ENCODE peak calls at places on chromosomes 12 and 14, in six cellular contexts. One of them, this sample, is unnamed.

GRCh38 chr12:56007892-56008471 is 10.9 kb downstream of the SUOX start:
- DNase-seq in HCT116: no peak
- DNase-seq in fibroblast of lung: peak
- DNase-seq in colonic mucosa: peak
- DNase-seq in K562: no peak
- DNase-seq in kidney: no peak
- DNase-seq in this sample: no peak

GRCh38 chr12:120352117-120352516 is 16.8 kb downstream of the MSI1 start:
- DNase-seq in colonic mucosa: no peak
- DNase-seq in HCT116: no peak
- DNase-seq in K562: no peak
- DNase-seq in fibroblast of lung: peak
- DNase-seq in kidney: no peak
- DNase-seq in this sample: no peak

GRCh38 chr14:75978249-75978731 is 3.5 kb downstream of the TGFB3 start:
- DNase-seq in fibroblast of lung: no peak
- DNase-seq in K562: no peak
- DNase-seq in kidney: peak
- DNase-seq in colonic mucosa: no peak
- DNase-seq in HCT116: no peak
- DNase-seq in this sample: no peak

GRCh38 chr12:95237315-95237714 is 19.7 kb downstream of the VEZT start:
- DNase-seq in HCT116: no peak
- DNase-seq in kidney: no peak
- DNase-seq in K562: no peak
- DNase-seq in colonic mucosa: no peak
- DNase-seq in fibroblast of lung: no peak
- DNase-seq in this sample: no peak

GRCh38 chr14:55133416-55133815 is 4.4 kb downstream of the LGALS3 start:
- DNase-seq in fibroblast of lung: peak
- DNase-seq in colonic mucosa: no peak
- DNase-seq in K562: peak
- DNase-seq in HCT116: peak
- DNase-seq in kidney: no peak
- DNase-seq in this sample: no peak

GRCh38 chr14:55398679-55399078 is 13.0 kb downstream of the ATG14 start:
- DNase-seq in HCT116: peak
- DNase-seq in kidney: no peak
- DNase-seq in fibroblast of lung: peak
- DNase-seq in colonic mucosa: no peak
- DNase-seq in K562: no peak
- DNase-seq in this sample: no peak

GRCh38 chr12:104733717-104734175 is 224.3 kb downstream of the SLC41A2 start:
- DNase-seq in colonic mucosa: no peak
- DNase-seq in fibroblast of lung: no peak
- DNase-seq in HCT116: peak
- DNase-seq in kidney: no peak
- DNase-seq in K562: peak
- DNase-seq in this sample: no peak

GRCh38 chr14:92549853-92550244 is 36.3 kb downstream of the RIN3 start:
- DNase-seq in colonic mucosa: no peak
- DNase-seq in fibroblast of lung: peak
- DNase-seq in kidney: peak
- DNase-seq in HCT116: no peak
- DNase-seq in K562: peak
- DNase-seq in this sample: no peak

GRCh38 chr12:131639270-131639940 is 71.5 kb upstream of the SFSWAP start:
- DNase-seq in kidney: no peak
- DNase-seq in K562: no peak
- DNase-seq in fibroblast of lung: no peak
- DNase-seq in HCT116: no peak
- DNase-seq in colonic mucosa: no peak
- DNase-seq in this sample: no peak

GRCh38 chr12:109549613-109550309 is 23.5 kb downstream of the MMAB start:
- DNase-seq in colonic mucosa: no peak
- DNase-seq in K562: no peak
- DNase-seq in fibroblast of lung: no peak
- DNase-seq in kidney: no peak
- DNase-seq in HCT116: no peak
- DNase-seq in this sample: no peak

GRCh38 chr12:131615316-131616053 is 95.4 kb upstream of the SFSWAP start:
- DNase-seq in kidney: peak
- DNase-seq in colonic mucosa: no peak
- DNase-seq in K562: no peak
- DNase-seq in HCT116: no peak
- DNase-seq in fibroblast of lung: no peak
- DNase-seq in this sample: no peak

GRCh38 chr14:65686761-65687160 is 274.2 kb downstream of the FUT8 start:
- DNase-seq in K562: no peak
- DNase-seq in HCT116: no peak
- DNase-seq in fibroblast of lung: no peak
- DNase-seq in kidney: no peak
- DNase-seq in colonic mucosa: no peak
- DNase-seq in this sample: no peak

GRCh38 chr12:47801904-47802246 is 17.8 kb downstream of the HDAC7 start:
- DNase-seq in K562: no peak
- DNase-seq in colonic mucosa: no peak
- DNase-seq in HCT116: no peak
- DNase-seq in kidney: no peak
- DNase-seq in fibroblast of lung: no peak
- DNase-seq in this sample: no peak

GRCh38 chr14:61601923-61602732 is 93.2 kb upstream of the HIF1A start:
- DNase-seq in K562: no peak
- DNase-seq in fibroblast of lung: no peak
- DNase-seq in colonic mucosa: no peak
- DNase-seq in kidney: no peak
- DNase-seq in HCT116: no peak
- DNase-seq in this sample: no peak

GRCh38 chr12:93636708-93637107 is 40.5 kb upstream of the CRADD start:
- DNase-seq in K562: no peak
- DNase-seq in fibroblast of lung: no peak
- DNase-seq in HCT116: no peak
- DNase-seq in kidney: no peak
- DNase-seq in colonic mucosa: no peak
- DNase-seq in this sample: no peak

GRCh38 chr12:51056242-51056641 is 8.1 kb downstream of the LETMD1 start:
- DNase-seq in HCT116: no peak
- DNase-seq in K562: no peak
- DNase-seq in colonic mucosa: no peak
- DNase-seq in kidney: no peak
- DNase-seq in fibroblast of lung: peak
- DNase-seq in this sample: no peak

GRCh38 chr12:42735869-42736361 is 146.4 kb upstream of the PRICKLE1 start:
- DNase-seq in HCT116: no peak
- DNase-seq in K562: no peak
- DNase-seq in kidney: no peak
- DNase-seq in colonic mucosa: no peak
- DNase-seq in fibroblast of lung: no peak
- DNase-seq in this sample: no peak

GRCh38 chr14:80930836-80931389 is 10.6 kb downstream of the CEP128 start:
- DNase-seq in colonic mucosa: no peak
- DNase-seq in K562: no peak
- DNase-seq in kidney: no peak
- DNase-seq in HCT116: no peak
- DNase-seq in fibroblast of lung: peak
- DNase-seq in this sample: no peak

GRCh38 chr14:93019970-93020369 is 95.8 kb downstream of the ITPK1 start:
- DNase-seq in K562: no peak
- DNase-seq in fibroblast of lung: no peak
- DNase-seq in kidney: no peak
- DNase-seq in HCT116: no peak
- DNase-seq in colonic mucosa: no peak
- DNase-seq in this sample: no peak

GRCh38 chr14:49997991-49998390 is 105.1 kb downstream of the ARF6 start:
- DNase-seq in colonic mucosa: no peak
- DNase-seq in HCT116: no peak
- DNase-seq in fibroblast of lung: no peak
- DNase-seq in kidney: no peak
- DNase-seq in K562: no peak
- DNase-seq in this sample: no peak

GRCh38 chr12:21677622-21678277 is 20.1 kb upstream of the LDHB start:
- DNase-seq in fibroblast of lung: no peak
- DNase-seq in HCT116: no peak
- DNase-seq in kidney: no peak
- DNase-seq in colonic mucosa: no peak
- DNase-seq in K562: no peak
- DNase-seq in this sample: no peak

GRCh38 chr12:21678959-21679358 is 21.3 kb upstream of the LDHB start:
- DNase-seq in colonic mucosa: no peak
- DNase-seq in fibroblast of lung: no peak
- DNase-seq in kidney: no peak
- DNase-seq in K562: no peak
- DNase-seq in HCT116: no peak
- DNase-seq in this sample: no peak

GRCh38 chr12:21677204-21677603 is 19.6 kb upstream of the LDHB start:
- DNase-seq in fibroblast of lung: no peak
- DNase-seq in HCT116: no peak
- DNase-seq in kidney: peak
- DNase-seq in K562: no peak
- DNase-seq in colonic mucosa: no peak
- DNase-seq in this sample: no peak

DNA sequence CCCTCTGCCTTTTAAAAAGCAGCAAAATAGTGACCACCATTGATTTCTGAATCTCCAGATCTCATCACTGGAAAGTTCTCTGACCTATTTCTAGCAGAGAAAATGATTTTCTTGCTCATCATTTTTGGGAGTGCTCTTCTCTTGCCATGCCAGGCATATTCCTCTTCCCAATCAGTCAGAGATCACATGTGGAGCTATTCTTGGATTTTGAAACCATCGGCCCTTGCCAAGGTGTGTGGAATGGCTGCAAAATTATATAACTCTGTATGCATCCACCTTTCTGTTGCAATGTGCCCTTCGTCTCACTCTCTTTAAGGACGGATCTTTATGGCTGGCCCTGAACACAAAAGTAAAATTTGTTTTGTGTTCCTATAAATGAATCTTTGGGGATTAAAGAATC is 25.5 kb upstream of the LDHB start:
- DNase-seq in fibroblast of lung: no peak
- DNase-seq in HCT116: no peak
- DNase-seq in colonic mucosa: no peak
- DNase-seq in K562: no peak
- DNase-seq in kidney: no peak
- DNase-seq in this sample: no peak
- H3K4me3 ChIP-seq in fibroblast of lung: no peak
- H3K4me3 ChIP-seq in HCT116: no peak
- H3K4me3 ChIP-seq in colonic mucosa: no peak
- H3K4me3 ChIP-seq in K562: no peak
- H3K4me3 ChIP-seq in kidney: no peak
- H3K4me3 ChIP-seq in this sample: no peak

GRCh38 chr12:113471619-113472171 is at the start of gene LHX5:
- DNase-seq in colonic mucosa: no peak
- DNase-seq in fibroblast of lung: no peak
- DNase-seq in HCT116: no peak
- DNase-seq in kidney: peak
- DNase-seq in K562: peak
- DNase-seq in this sample: no peak
- H3K9ac ChIP-seq in colonic mucosa: no peak
- H3K9ac ChIP-seq in fibroblast of lung: no peak
- H3K9ac ChIP-seq in HCT116: no peak
- H3K9ac ChIP-seq in kidney: no peak
- H3K9ac ChIP-seq in K562: no peak
- H3K9ac ChIP-seq in this sample: no peak

DNA sequence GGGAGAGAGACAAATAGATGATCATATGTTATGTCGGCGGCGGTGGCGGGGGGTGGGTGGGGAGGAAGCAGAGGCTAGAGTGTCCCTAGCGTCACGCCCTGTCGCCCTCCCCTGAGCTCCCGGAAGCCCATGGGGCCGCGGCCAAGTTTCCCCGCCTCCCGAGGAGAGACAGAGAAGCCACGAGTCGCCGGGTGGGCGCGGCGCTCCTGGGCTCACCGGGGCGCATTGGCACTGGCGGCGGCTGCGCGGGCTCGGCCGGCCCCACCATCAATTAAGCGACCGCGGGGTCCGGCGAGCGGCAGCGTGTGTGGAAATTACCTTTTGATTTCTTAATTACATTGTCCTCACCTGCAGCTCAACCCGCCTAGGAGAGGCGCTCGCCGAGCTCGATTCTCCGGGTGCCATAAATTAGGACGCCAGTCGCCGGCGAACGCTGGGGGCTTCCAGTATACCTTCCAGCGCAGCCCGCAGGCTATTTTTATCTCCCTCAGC is 119.9 kb upstream of the LHX5 start:
- DNase-seq in HCT116: no peak
- DNase-seq in fibroblast of lung: no peak
- DNase-seq in K562: peak
- DNase-seq in colonic mucosa: no peak
- DNase-seq in kidney: no peak
- DNase-seq in this sample: no peak
- H3K4me3 ChIP-seq in HCT116: no peak
- H3K4me3 ChIP-seq in fibroblast of lung: no peak
- H3K4me3 ChIP-seq in K562: peak
- H3K4me3 ChIP-seq in colonic mucosa: no peak
- H3K4me3 ChIP-seq in kidney: no peak
- H3K4me3 ChIP-seq in this sample: no peak

GRCh38 chr14:68145036-68145435 is 325.5 kb downstream of the RAD51B start:
- DNase-seq in fibroblast of lung: no peak
- DNase-seq in HCT116: no peak
- DNase-seq in K562: no peak
- DNase-seq in kidney: no peak
- DNase-seq in colonic mucosa: peak
- DNase-seq in this sample: no peak

GRCh38 chr14:68145539-68145938 is 326.0 kb downstream of the RAD51B start:
- DNase-seq in colonic mucosa: no peak
- DNase-seq in HCT116: no peak
- DNase-seq in K562: no peak
- DNase-seq in kidney: no peak
- DNase-seq in fibroblast of lung: peak
- DNase-seq in this sample: no peak

GRCh38 chr14:68141531-68142088 is 322.0 kb downstream of the RAD51B start:
- DNase-seq in fibroblast of lung: peak
- DNase-seq in K562: no peak
- DNase-seq in colonic mucosa: no peak
- DNase-seq in HCT116: peak
- DNase-seq in kidney: no peak
- DNase-seq in this sample: no peak

GRCh38 chr14:68143341-68143807 is 323.8 kb downstream of the RAD51B start:
- DNase-seq in kidney: peak
- DNase-seq in HCT116: no peak
- DNase-seq in fibroblast of lung: peak
- DNase-seq in colonic mucosa: peak
- DNase-seq in K562: no peak
- DNase-seq in this sample: no peak

DNA sequence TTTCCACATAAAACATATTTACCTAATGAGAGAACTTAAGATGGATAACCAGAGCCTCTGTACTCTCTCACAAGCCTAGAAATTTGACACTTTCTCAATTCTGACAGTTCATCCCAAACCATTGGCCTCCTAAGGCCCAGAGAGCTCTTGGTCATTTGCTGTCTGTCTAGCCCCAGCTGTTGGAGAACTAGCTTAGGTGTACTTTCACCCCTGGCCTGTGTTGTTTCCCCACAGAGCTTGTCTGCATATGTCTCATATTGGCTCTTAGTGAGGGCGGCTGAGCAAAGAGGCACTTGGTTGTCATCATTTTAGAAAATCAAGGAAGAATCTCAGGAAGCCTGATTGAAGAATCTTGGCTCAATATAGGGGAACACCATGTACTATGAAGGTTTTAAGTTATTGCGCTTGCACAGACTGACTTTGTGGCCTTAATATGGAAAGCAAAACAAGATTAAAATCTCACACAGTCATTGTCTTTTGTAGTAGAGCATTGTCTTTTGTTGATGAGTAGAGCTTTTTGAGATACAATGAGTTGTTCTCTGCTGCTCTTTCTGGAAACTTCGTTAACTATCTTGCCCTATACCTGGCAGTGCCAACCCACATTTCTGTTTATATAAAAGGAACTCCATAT is 324.6 kb downstream of the RAD51B start:
- DNase-seq in kidney: no peak
- DNase-seq in HCT116: no peak
- DNase-seq in colonic mucosa: peak
- DNase-seq in K562: no peak
- DNase-seq in fibroblast of lung: peak
- DNase-seq in this sample: no peak
- H3K9ac ChIP-seq in kidney: no peak
- H3K9ac ChIP-seq in HCT116: no peak
- H3K9ac ChIP-seq in colonic mucosa: no peak
- H3K9ac ChIP-seq in K562: no peak
- H3K9ac ChIP-seq in fibroblast of lung: no peak
- H3K9ac ChIP-seq in this sample: no peak

This sample was measured in SK-N-MC.